ENCODE peak calls at places on chromosomes 13 and 19, in nine cellular contexts. Y, H, R, X, P, N, M, B and L are unnamed samples.

GRCh38 chr19:43522929-43523328 is 4.1 kb downstream of the ETHE1 start:
- DNase-seq in R (no peak), H (no peak), M (no peak), Y (no peak), P (no peak), X (no peak), N (no peak), B (no peak), L (no peak)

GRCh38 chr13:93824286-93824685 is 597.7 kb downstream of the GPC6 start:
- DNase-seq in M (no peak), H (no peak), Y (no peak), N (no peak), R (no peak), X (no peak), P (no peak), B (no peak), L (no peak)

GRCh38 chr19:9939301-9939913 is 3.1 kb upstream of the OLFM2 start:
- DNase-seq in P (no peak), B (peak), Y (no peak), H (no peak), R (no peak), M (no peak), X (no peak), N (no peak), L (no peak)

GRCh38 chr19:48683349-48683748 is 10.5 kb upstream of the NTN5 start:
- DNase-seq in N (peak), H (peak), B (no peak), P (no peak), X (peak), R (no peak), M (no peak), Y (peak), L (peak)

GRCh38 chr19:56261145-56261544 is 11.4 kb upstream of the EDDM13 start:
- DNase-seq in B (no peak), M (no peak), Y (no peak), P (no peak), X (no peak), N (no peak), R (no peak), H (no peak), L (no peak)

GRCh38 chr13:100941811-100942361 is 267.3 kb upstream of the TMTC4 start:
- DNase-seq in H (no peak), X (no peak), R (no peak), B (no peak), N (no peak), M (no peak), Y (peak), P (no peak), L (no peak)

GRCh38 chr19:2171349-2172145 is 7.8 kb downstream of the DOT1L start:
- DNase-seq in R (no peak), M (peak), X (peak), H (peak), P (peak), B (peak), Y (peak), N (peak), L (no peak)

GRCh38 chr13:28652002-28652401 is 6.9 kb upstream of the POMP start:
- DNase-seq in X (no peak), B (no peak), Y (no peak), M (no peak), R (no peak), H (no peak), N (no peak), P (no peak), L (no peak)

GRCh38 chr13:106095919-106096318 is 439.5 kb downstream of the EFNB2 start:
- DNase-seq in Y (no peak), M (no peak), P (no peak), R (no peak), B (no peak), H (no peak), X (no peak), N (no peak), L (no peak)

GRCh38 chr13:22454586-22454985 is 726.2 kb upstream of the SGCG start:
- DNase-seq in M (peak), P (no peak), H (no peak), Y (peak), B (peak), X (no peak), R (no peak), N (no peak), L (no peak)

GRCh38 chr13:20049558-20050473 is 91.3 kb downstream of the ZMYM2 start:
- DNase-seq in R (no peak), P (no peak), M (no peak), H (no peak), B (no peak), Y (no peak), N (no peak), X (no peak), L (no peak)

GRCh38 chr19:12655546-12655945 is 11.0 kb downstream of the MAN2B1 start:
- DNase-seq in Y (no peak), R (no peak), H (no peak), P (no peak), N (no peak), X (no peak), M (no peak), B (no peak), L (no peak)

GRCh38 chr13:48504606-48505369 is 28.1 kb downstream of the RCBTB2 start:
- DNase-seq in N (no peak), H (no peak), P (no peak), B (peak), X (no peak), Y (no peak), M (no peak), R (no peak), L (no peak)

GRCh38 chr19:5360003-5360820 is 19.6 kb upstream of the PTPRS start:
- DNase-seq in N (no peak), Y (peak), M (no peak), X (no peak), B (no peak), R (no peak), H (no peak), P (no peak), L (no peak)